ENCODE peak calls at places on chromosomes 5 and 9, in eight cellular contexts. F is stomach; T is CD8-positive, alpha-beta T cell; A is pancreas; I is neural progenitor cell; Z is left lung; O is heart left ventricle; U is dorsolateral prefrontal cortex. B is an unnamed sample.

GRCh38 chr5:175479125-175479881 is 943 bp downstream of the SFXN1 start:
- DNase-seq in O (no peak), A (no peak), I (no peak), F (no peak), U (no peak), Z (no peak), T (no peak), B (no peak)

GRCh38 chr9:116234091-116234490 is 80.5 kb downstream of the PAPPA start:
- DNase-seq in U (no peak), F (no peak), Z (no peak), T (no peak), I (no peak), A (no peak), O (peak), B (no peak)

GRCh38 chr5:157744055-157745011 is 821 bp downstream of the LSM11 start:
- DNase-seq in A (no peak), O (peak), F (no peak), Z (peak), T (no peak), I (no peak), U (peak), B (peak)

GRCh38 chr9:105656131-105656921 is 5.9 kb upstream of the TAL2 start:
- DNase-seq in T (no peak), A (no peak), U (peak), I (peak), O (peak), Z (peak), F (peak), B (no peak)

GRCh38 chr9:136251264-136252115 is 5.9 kb upstream of the QSOX2 start:
- DNase-seq in I (no peak), F (no peak), Z (peak), O (no peak), A (no peak), U (no peak), T (no peak), B (no peak)

GRCh38 chr9:135150981-135151380 is 63.5 kb downstream of the OLFM1 start:
- DNase-seq in U (no peak), Z (peak), F (no peak), O (no peak), A (no peak), T (no peak), I (no peak), B (no peak)

GRCh38 chr5:73831066-73831465 is 205.1 kb downstream of the ARHGEF28 start:
- DNase-seq in I (no peak), A (no peak), U (no peak), Z (no peak), O (no peak), T (no peak), F (no peak), B (no peak)

GRCh38 chr5:95808013-95808685 is 14.4 kb downstream of the GLRX start:
- DNase-seq in U (no peak), I (no peak), T (no peak), F (no peak), A (no peak), Z (no peak), O (no peak), B (no peak)

GRCh38 chr9:129558063-129558550 is 62.8 kb downstream of the C9orf50 start:
- DNase-seq in I (peak), Z (no peak), O (no peak), A (no peak), F (no peak), U (no peak), T (no peak), B (no peak)

GRCh38 chr9:129555512-129556203 is 65.2 kb downstream of the C9orf50 start:
- DNase-seq in Z (no peak), A (no peak), F (no peak), U (no peak), T (no peak), I (no peak), O (no peak), B (no peak)

GRCh38 chr9:129557192-129558036 is 63.5 kb downstream of the C9orf50 start:
- DNase-seq in Z (peak), I (peak), T (no peak), O (no peak), F (peak), U (no peak), A (no peak), B (no peak)

GRCh38 chr9:129554649-129555048 is 66.3 kb downstream of the C9orf50 start:
- DNase-seq in U (no peak), I (peak), Z (no peak), O (no peak), T (no peak), A (no peak), F (no peak), B (no peak)

GRCh38 chr9:129556576-129557191 is 64.2 kb downstream of the C9orf50 start:
- DNase-seq in A (no peak), Z (peak), O (no peak), I (peak), F (no peak), T (no peak), U (no peak), B (no peak)
- H3K27ac ChIP-seq in A (peak), Z (no peak), O (no peak), I (peak), F (peak), T (no peak), U (peak), B (no peak)

DNA sequence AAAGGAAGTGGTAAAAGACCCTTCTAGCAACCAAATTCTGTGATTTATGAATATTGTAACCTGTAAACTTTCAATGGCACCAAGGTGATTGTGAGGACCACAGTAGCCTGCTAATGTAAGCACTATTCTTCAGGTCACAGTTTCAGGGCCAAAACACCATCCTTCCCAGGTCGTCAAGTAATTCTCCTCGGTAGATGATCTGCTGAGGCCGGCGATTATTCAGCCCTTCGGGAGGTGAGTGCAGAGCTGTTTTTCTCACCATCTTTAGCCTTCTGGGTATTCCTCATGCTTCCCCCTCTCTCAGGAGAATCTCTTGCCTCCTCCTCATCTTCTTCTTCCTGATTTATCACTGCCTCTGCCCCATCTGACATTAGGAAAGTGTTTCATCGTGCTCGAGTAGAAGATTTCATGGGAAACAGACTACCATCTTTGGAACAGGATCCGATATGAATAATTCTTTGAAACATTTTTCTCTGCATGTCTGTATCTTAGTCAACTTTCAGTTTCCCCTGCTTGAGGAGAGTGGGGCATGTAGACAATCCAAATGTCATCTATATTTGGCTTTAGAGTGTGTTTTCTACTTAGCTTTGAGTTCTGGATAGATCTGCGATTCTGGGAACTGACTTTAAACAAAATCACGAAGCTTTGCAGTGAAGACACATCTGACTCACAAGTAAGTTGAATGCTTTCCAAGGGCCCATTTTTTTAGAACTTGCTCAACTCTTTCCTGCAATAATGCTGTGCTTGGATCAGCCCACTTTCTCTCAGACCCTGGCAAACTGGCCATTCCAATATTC is 173.9 kb downstream of the AOPEP start:
- DNase-seq in Z (no peak), U (no peak), T (no peak), O (no peak), A (no peak), F (no peak), I (no peak), B (no peak)
- H3K4me3 ChIP-seq in Z (no peak), U (no peak), T (no peak), O (no peak), A (no peak), F (no peak), I (no peak), B (no peak)

GRCh38 chr9:98419260-98419603 is 163.8 kb upstream of the TBC1D2 start:
- DNase-seq in T (no peak), F (no peak), A (no peak), U (no peak), Z (no peak), O (no peak), I (no peak), B (no peak)
- TF ChIP-seq CTCF in T (no peak), F (no peak), A (no peak), U (no peak), Z (no peak), O (no peak), I (no peak), B (no peak)

GRCh38 chr5:145449794-145450193 is 385.3 kb downstream of the PRELID2 start:
- DNase-seq in O (no peak), A (no peak), I (no peak), T (no peak), Z (no peak), U (no peak), F (no peak), B (no peak)
- H3K27ac ChIP-seq in O (no peak), A (no peak), I (no peak), T (no peak), Z (no peak), U (no peak), F (no peak), B (no peak)

B was measured in lower lobe of right lung.